ENCODE peak calls at places on chromosomes 1 and 21, in eight cellular contexts. L is PC-3; F is HuH-7; E is A172; K is activated CD4-positive, alpha-beta T cell treated with anti-CD3 and anti-CD28 coated beads, Interleukin-2, amount 50 U/mL, for 1 hour; B is NCI-H446 treated with DMSO at 0.1 percent for 48 hours; Z is brain microvascular endothelial cell; Q is KBM-7. H is an unnamed sample.

GRCh38 chr1:157110003-157110402 is 10.4 kb upstream of the ETV3L start:
- DNase-seq in F (no peak), B (no peak), L (no peak), E (no peak), Z (no peak), Q (no peak), K (no peak), H (no peak)

GRCh38 chr1:147760481-147761260 is at the start of gene GJA5:
- DNase-seq in Z (no peak), E (no peak), K (no peak), F (no peak), B (no peak), Q (no peak), L (peak), H (no peak)

GRCh38 chr1:204079608-204079999 is 6.7 kb downstream of the SOX13 start:
- DNase-seq in B (no peak), Z (no peak), F (no peak), E (peak), L (no peak), Q (no peak), K (no peak), H (no peak)

GRCh38 chr1:185244015-185244747 is 72.9 kb downstream of the IVNS1ABP start:
- DNase-seq in B (no peak), E (peak), Z (peak), F (no peak), Q (no peak), K (no peak), L (peak), H (no peak)

GRCh38 chr1:196114193-196114592 is 494.0 kb downstream of the KCNT2 start:
- DNase-seq in B (no peak), E (no peak), Q (no peak), K (no peak), L (peak), Z (peak), F (no peak), H (no peak)

GRCh38 chr21:36008505-36008904 is 51.8 kb downstream of the SETD4 start:
- DNase-seq in L (no peak), Q (no peak), K (no peak), F (no peak), E (no peak), Z (no peak), B (no peak), H (no peak)

GRCh38 chr1:161390559-161390858 is 22.8 kb upstream of the CFAP126 start:
- DNase-seq in E (no peak), Z (no peak), K (no peak), B (no peak), Q (no peak), L (peak), F (no peak), H (no peak)

GRCh38 chr1:28510350-28511223 is 4.7 kb downstream of the RCC1 start:
- DNase-seq in E (peak), Q (peak), Z (no peak), L (peak), F (no peak), B (no peak), K (no peak), H (peak)

GRCh38 chr21:36211660-36212512 is 55.3 kb downstream of the DOP1B start:
- DNase-seq in B (no peak), Z (peak), F (no peak), E (peak), Q (no peak), K (no peak), L (peak), H (no peak)

GRCh38 chr1:205374205-205375078 is 17.7 kb upstream of the KLHDC8A start:
- DNase-seq in F (no peak), Z (peak), B (no peak), L (peak), K (no peak), E (peak), Q (no peak), H (no peak)

GRCh38 chr1:203673550-203674411 is 47.1 kb downstream of the ATP2B4 start:
- DNase-seq in L (peak), Q (peak), F (no peak), Z (peak), E (peak), K (peak), B (no peak), H (peak)

GRCh38 chr1:240027059-240027462 is 64.6 kb upstream of the FMN2 start:
- DNase-seq in L (peak), Z (peak), B (no peak), E (peak), F (peak), Q (peak), K (no peak), H (peak)

GRCh38 chr1:187413770-187414169 is 585.0 kb downstream of the PLA2G4A start:
- DNase-seq in K (no peak), E (no peak), B (no peak), Z (no peak), Q (no peak), F (peak), L (peak), H (no peak)

GRCh38 chr1:244439391-244440032 is 12.2 kb downstream of the ADSS2 start:
- DNase-seq in F (no peak), K (no peak), Z (no peak), L (no peak), B (no peak), E (no peak), Q (peak), H (no peak)

GRCh38 chr1:184407816-184408510 is 21.1 kb downstream of the C1orf21 start:
- DNase-seq in K (no peak), B (no peak), L (peak), Q (no peak), Z (no peak), E (no peak), F (no peak), H (no peak)

GRCh38 chr21:34909492-34910292 is 139.4 kb downstream of the RUNX1 start:
- DNase-seq in F (no peak), Q (peak), L (no peak), Z (no peak), K (no peak), E (no peak), B (no peak), H (no peak)

GRCh38 chr21:33378081-33378480 is 25.1 kb upstream of the IFNGR2 start:
- DNase-seq in F (no peak), L (no peak), Q (no peak), K (no peak), B (no peak), E (no peak), Z (no peak), H (no peak)

GRCh38 chr1:53592521-53592982 is 133.4 kb downstream of the DMRTB1 start:
- DNase-seq in Q (no peak), F (no peak), B (no peak), K (no peak), E (peak), L (peak), Z (peak), H (no peak)

GRCh38 chr1:28887835-28888682 is 26.3 kb upstream of the EPB41 start:
- DNase-seq in L (no peak), K (no peak), F (peak), B (peak), Q (peak), E (no peak), Z (no peak), H (no peak)

GRCh38 chr1:41672173-41672572 is 187.7 kb upstream of the EDN2 start:
- DNase-seq in Z (peak), B (no peak), E (peak), Q (no peak), K (no peak), F (no peak), L (peak), H (no peak)

GRCh38 chr1:29912413-29912812 is 676.1 kb downstream of the PTPRU start:
- DNase-seq in Q (peak), B (no peak), Z (peak), F (no peak), K (no peak), E (no peak), L (peak), H (peak)

GRCh38 chr1:206695751-206696150 is 11.0 kb downstream of the MAPKAPK2 start:
- DNase-seq in K (no peak), F (no peak), E (no peak), Q (no peak), Z (no peak), L (no peak), B (no peak), H (no peak)

GRCh38 chr1:109299087-109299983 is 7.5 kb downstream of the MYBPHL start:
- DNase-seq in B (no peak), K (no peak), Z (peak), Q (no peak), L (peak), E (peak), F (peak), H (no peak)

GRCh38 chr1:9724706-9725476 is 73.4 kb downstream of the PIK3CD start:
- DNase-seq in K (peak), E (peak), Q (peak), Z (peak), B (peak), F (peak), L (peak), H (peak)

GRCh38 chr1:232704694-232705680 is 75.1 kb upstream of the SIPA1L2 start:
- DNase-seq in Q (no peak), K (no peak), Z (peak), L (peak), E (peak), B (peak), F (peak), H (no peak)

GRCh38 chr1:1402081-1402900 is 3.2 kb upstream of the CCNL2 start:
- DNase-seq in B (no peak), K (peak), Q (peak), Z (peak), E (peak), L (peak), F (peak), H (peak)

GRCh38 chr1:55052221-55053142 is 13.1 kb downstream of the PCSK9 start:
- DNase-seq in Q (no peak), Z (no peak), K (no peak), L (no peak), E (no peak), B (no peak), F (no peak), H (no peak)

GRCh38 chr1:53316058-53316741 is 11.7 kb downstream of the LRP8 start:
- DNase-seq in K (no peak), B (no peak), Q (peak), E (no peak), Z (no peak), L (no peak), F (no peak), H (no peak)